ENCODE peak calls at places on chromosome 16, in ten cellular contexts. T is A549, U is esophagus muscularis mucosa, Q is SK-N-SH, X is HepG2, K is stomach, Z is tibial nerve, B is ovary, H is GM12878, J is transverse colon. I is an unnamed sample.

GRCh38 chr16:21626659-21627277 is 25.6 kb downstream of the IGSF6 start:
- DNase-seq in T (no peak), U (no peak), Q (peak; percentile 83), X (peak; percentile 83), K (no peak), Z (no peak), B (no peak), H (no peak), J (no peak), I (no peak)

GRCh38 chr16:53784312-53784711 is 80.4 kb downstream of the FTO start:
- DNase-seq in T (no peak), U (no peak), Q (no peak), X (no peak), K (no peak), Z (no peak), B (no peak), H (no peak), J (no peak), I (no peak)

GRCh38 chr16:19888834-19889233 is 4.2 kb upstream of the GPRC5B start:
- DNase-seq in T (no peak), U (no peak), Q (no peak), X (no peak), K (no peak), Z (no peak), B (no peak), H (no peak), J (no peak), I (no peak)

GRCh38 chr16:86768231-86768791 is 190.0 kb downstream of the FOXL1 start:
- DNase-seq in T (no peak), U (no peak), Q (no peak), X (no peak), K (no peak), Z (no peak), B (no peak), H (no peak), J (no peak), I (no peak)

GRCh38 chr16:75789237-75789636 is 62.9 kb upstream of the CPHXL start:
- DNase-seq in T (peak; percentile 55), U (no peak), Q (peak; percentile 58), X (peak; percentile 53), K (no peak), Z (no peak), B (no peak), H (no peak), J (no peak), I (no peak)

GRCh38 chr16:78563905-78564304 is 464.5 kb downstream of the WWOX start:
- DNase-seq in T (no peak), U (no peak), Q (no peak), X (no peak), K (no peak), Z (no peak), B (no peak), H (no peak), J (no peak), I (no peak)

GRCh38 chr16:55625843-55626242 is 29.9 kb upstream of the SLC6A2 start:
- DNase-seq in T (no peak), U (peak; percentile 90), Q (no peak), X (no peak), K (no peak), Z (no peak), B (no peak), H (no peak), J (no peak), I (no peak)

GRCh38 chr16:25838724-25839186 is 147.0 kb downstream of the HS3ST4 start:
- DNase-seq in T (peak; percentile 19), U (no peak), Q (peak; percentile 34), X (peak; percentile 69), K (no peak), Z (no peak), B (no peak), H (peak; percentile 11), J (peak; percentile 7), I (no peak)

GRCh38 chr16:635573-636205 is 416 bp downstream of the METTL26 start:
- DNase-seq in T (no peak), U (no peak), Q (no peak), X (no peak), K (no peak), Z (no peak), B (no peak), H (no peak), J (no peak), I (no peak)

DNA sequence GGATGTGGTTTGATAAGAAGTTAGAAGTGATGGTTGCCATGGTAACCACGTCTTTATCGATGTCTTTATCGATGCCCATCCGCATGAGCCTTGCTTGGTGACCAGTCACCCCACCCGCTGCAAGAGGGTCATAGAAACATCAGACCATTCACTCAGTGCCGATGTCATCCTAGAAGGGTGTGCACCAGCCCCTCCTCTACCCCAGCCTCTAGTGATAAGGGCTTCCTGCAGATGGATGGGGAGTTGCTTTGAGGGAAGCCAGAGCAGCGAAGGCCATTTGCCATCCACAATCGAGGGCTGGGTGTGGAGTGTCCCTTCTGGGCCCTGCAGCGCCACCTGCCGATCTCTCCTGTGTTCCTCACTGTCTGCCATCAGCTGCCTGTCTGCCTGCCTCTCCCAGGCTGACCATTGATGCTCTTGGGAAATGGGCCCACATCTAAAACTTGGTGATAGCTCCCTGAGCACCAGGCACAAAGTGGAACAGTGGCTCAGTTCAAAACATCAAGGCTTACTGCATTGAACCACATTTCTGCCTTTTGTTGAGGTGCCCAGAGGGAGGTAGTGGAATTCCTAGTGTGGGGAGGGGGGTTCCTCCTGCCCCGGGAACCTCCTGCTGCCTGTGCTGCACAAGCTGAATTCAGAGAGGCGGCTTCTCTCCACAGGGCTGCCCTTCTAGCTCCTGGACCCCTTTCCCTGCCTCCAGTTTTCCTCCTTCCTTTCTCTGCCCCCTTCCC is 8.9 kb downstream of the CALB2 start:
- DNase-seq in T (peak; percentile 78), U (no peak), Q (peak; percentile 82), X (peak; percentile 55), K (peak; percentile 28), Z (no peak), B (no peak), H (peak; percentile 2), J (peak; percentile 38), I (no peak)
- TF ChIP-seq EP300 in T (no peak), U (no peak), Q (no peak), X (no peak), K (no peak), Z (no peak), B (no peak), H (no peak), J (no peak), I (no peak)

DNA sequence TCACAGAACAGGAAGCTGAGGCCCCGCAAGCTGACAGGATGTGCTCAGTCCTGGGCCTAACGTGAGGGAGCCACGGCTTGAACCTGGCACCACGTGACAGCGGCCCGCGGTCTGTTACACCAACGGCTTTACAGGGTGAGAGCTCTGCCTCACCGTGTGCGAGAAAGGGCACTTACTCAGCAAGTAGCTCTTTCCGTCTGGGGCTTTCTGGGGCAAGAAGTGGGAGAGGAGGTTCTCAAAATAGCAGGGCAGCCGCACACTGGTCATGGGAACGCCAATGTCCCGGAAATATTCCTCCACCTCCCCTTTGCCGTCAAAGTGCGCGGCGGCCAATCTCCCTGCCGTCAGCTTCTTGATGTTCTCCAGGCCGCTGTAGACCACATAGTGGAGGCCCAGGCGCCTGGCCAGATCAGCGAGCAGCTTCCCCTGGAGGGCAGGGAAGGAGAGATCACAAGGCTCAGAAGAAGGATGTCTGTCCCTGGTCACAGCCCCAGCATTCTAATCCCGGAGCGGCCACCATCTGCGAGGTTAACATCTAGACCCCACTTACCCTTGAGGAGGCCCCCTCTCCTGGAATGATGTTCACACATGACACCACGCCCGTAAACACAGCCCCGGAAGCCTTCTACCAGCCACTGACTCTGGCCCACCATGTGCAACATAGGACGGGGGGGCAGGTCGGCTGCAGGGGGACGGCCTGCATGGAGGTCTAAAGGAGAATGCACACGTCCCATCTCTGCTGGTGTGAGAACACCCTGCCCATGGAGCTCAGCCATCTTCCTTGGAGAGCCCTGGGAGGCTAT is 8.2 kb downstream of the NMRAL1 start:
- DNase-seq in T (no peak), U (no peak), Q (no peak), X (no peak), K (peak; percentile 41), Z (no peak), B (no peak), H (no peak), J (peak; percentile 25), I (no peak)
- TF ChIP-seq EP300 in T (no peak), U (no peak), Q (no peak), X (no peak), K (no peak), Z (no peak), B (no peak), H (no peak), J (no peak), I (no peak)

GRCh38 chr16:68005786-68006286 is 6.6 kb upstream of the DPEP2 start:
- DNase-seq in T (no peak), U (no peak), Q (no peak), X (no peak), K (peak; percentile 31), Z (no peak), B (no peak), H (no peak), J (peak; percentile 47), I (no peak)
- TF ChIP-seq EP300 in T (no peak), U (no peak), Q (no peak), X (no peak), K (no peak), Z (peak; percentile 43), B (no peak), H (no peak), J (no peak), I (no peak)

GRCh38 chr16:57643902-57644301 is 15.5 kb downstream of the ADGRG1 start:
- DNase-seq in T (no peak), U (no peak), Q (no peak), X (no peak), K (no peak), Z (no peak), B (no peak), H (no peak), J (no peak), I (no peak)

GRCh38 chr16:57642368-57643135 is 14.1 kb downstream of the ADGRG1 start:
- DNase-seq in T (no peak), U (no peak), Q (no peak), X (no peak), K (no peak), Z (no peak), B (no peak), H (no peak), J (no peak), I (no peak)

GRCh38 chr16:57644383-57645014 is 16.1 kb downstream of the ADGRG1 start:
- DNase-seq in T (no peak), U (no peak), Q (no peak), X (no peak), K (no peak), Z (no peak), B (no peak), H (no peak), J (no peak), I (no peak)

GRCh38 chr16:57645691-57646387 is 17.4 kb downstream of the ADGRG1 start:
- DNase-seq in T (no peak), U (no peak), Q (no peak), X (no peak), K (no peak), Z (no peak), B (peak; percentile 41), H (no peak), J (no peak), I (no peak)

DNA sequence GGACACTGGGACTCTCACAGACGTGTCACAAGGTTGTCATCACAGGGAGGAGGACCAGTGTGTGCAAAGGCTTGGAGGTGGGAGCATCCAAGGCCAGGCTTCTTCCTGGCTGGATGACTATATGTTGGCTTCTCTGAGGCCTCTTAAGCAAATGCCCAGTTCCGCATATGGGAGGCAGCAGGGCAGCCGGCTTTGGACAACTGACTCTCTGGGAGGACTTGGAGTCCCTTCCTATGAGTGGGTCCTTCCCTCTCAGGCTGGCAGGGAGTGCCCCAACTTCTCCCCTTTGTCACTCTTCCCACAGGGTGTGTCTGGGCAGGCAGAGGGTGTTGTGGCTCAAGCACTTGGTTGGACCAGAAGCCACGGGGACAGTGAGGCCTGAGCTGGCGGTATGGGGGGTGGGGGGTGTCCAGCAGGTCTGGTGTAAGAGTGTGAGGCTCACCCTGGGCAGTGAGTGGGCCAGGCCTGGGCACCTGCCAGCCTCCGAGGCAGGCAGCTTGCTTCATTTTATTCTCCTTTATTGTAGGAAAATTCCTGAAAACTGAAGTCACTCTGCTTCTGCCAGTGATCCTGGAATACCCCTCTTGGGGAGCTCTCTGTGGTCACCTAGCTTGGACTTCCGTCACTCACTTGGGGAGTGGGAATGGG is 14.9 kb downstream of the ADGRG1 start:
- DNase-seq in T (no peak), U (no peak), Q (no peak), X (no peak), K (no peak), Z (no peak), B (no peak), H (no peak), J (no peak), I (no peak)
- TF ChIP-seq EP300 in T (no peak), U (no peak), Q (no peak), X (no peak), K (no peak), Z (no peak), B (no peak), H (no peak), J (no peak), I (no peak)

I was measured in suprapubic skin.